ENCODE peak calls at places on chromosomes 6 and 20, in ten cellular contexts. One of them, this sample, is unnamed.
A peak's percentile ranks its signal among the peaks of the same experiment; 100 is the strongest.

GRCh38 chr6:3569817-3570216 is 113.0 kb upstream of the SLC22A23 start:
- DNase-seq in astrocyte of the spinal cord: no peak
- DNase-seq in EL: no peak
- DNase-seq in fibroblast of lung: no peak
- DNase-seq in NCI-H2171 treated with DMSO at 0.1 percent for 48 hours: peak; percentile 94
- DNase-seq in aorta: no peak
- DNase-seq in HT-29: no peak
- DNase-seq in GM13977: no peak
- DNase-seq in CD8-positive, alpha-beta T cell: no peak
- DNase-seq in HCT116: no peak
- DNase-seq in this sample: no peak

GRCh38 chr6:25307805-25308494 is 28.8 kb downstream of the CARMIL1 start:
- DNase-seq in fibroblast of lung: no peak
- DNase-seq in HCT116: no peak
- DNase-seq in CD8-positive, alpha-beta T cell: no peak
- DNase-seq in astrocyte of the spinal cord: no peak
- DNase-seq in EL: no peak
- DNase-seq in HT-29: no peak
- DNase-seq in NCI-H2171 treated with DMSO at 0.1 percent for 48 hours: no peak
- DNase-seq in aorta: no peak
- DNase-seq in GM13977: no peak
- DNase-seq in this sample: no peak

GRCh38 chr20:1334761-1335160 is 5.8 kb upstream of the SDCBP2 start:
- DNase-seq in fibroblast of lung: no peak
- DNase-seq in astrocyte of the spinal cord: no peak
- DNase-seq in CD8-positive, alpha-beta T cell: no peak
- DNase-seq in GM13977: no peak
- DNase-seq in aorta: no peak
- DNase-seq in HCT116: peak; percentile 27
- DNase-seq in EL: no peak
- DNase-seq in HT-29: peak; percentile 36
- DNase-seq in NCI-H2171 treated with DMSO at 0.1 percent for 48 hours: no peak
- DNase-seq in this sample: no peak

GRCh38 chr6:33314943-33315752 is 1.3 kb upstream of the TAPBP start:
- DNase-seq in CD8-positive, alpha-beta T cell: no peak
- DNase-seq in GM13977: peak; percentile 7
- DNase-seq in EL: peak; percentile 32
- DNase-seq in fibroblast of lung: no peak
- DNase-seq in astrocyte of the spinal cord: peak; percentile 3
- DNase-seq in HT-29: peak; percentile 76
- DNase-seq in NCI-H2171 treated with DMSO at 0.1 percent for 48 hours: no peak
- DNase-seq in HCT116: no peak
- DNase-seq in aorta: peak; percentile 84
- DNase-seq in this sample: no peak

GRCh38 chr6:83459663-83460062 is 28.8 kb upstream of the ME1 start:
- DNase-seq in aorta: no peak
- DNase-seq in fibroblast of lung: no peak
- DNase-seq in GM13977: no peak
- DNase-seq in CD8-positive, alpha-beta T cell: no peak
- DNase-seq in HT-29: peak; percentile 39
- DNase-seq in astrocyte of the spinal cord: no peak
- DNase-seq in HCT116: no peak
- DNase-seq in NCI-H2171 treated with DMSO at 0.1 percent for 48 hours: no peak
- DNase-seq in EL: no peak
- DNase-seq in this sample: no peak

GRCh38 chr20:32909896-32910571 is 51.3 kb downstream of the EFCAB8 start:
- DNase-seq in EL: no peak
- DNase-seq in HCT116: no peak
- DNase-seq in HT-29: no peak
- DNase-seq in aorta: peak; percentile 63
- DNase-seq in NCI-H2171 treated with DMSO at 0.1 percent for 48 hours: no peak
- DNase-seq in astrocyte of the spinal cord: no peak
- DNase-seq in GM13977: no peak
- DNase-seq in fibroblast of lung: no peak
- DNase-seq in CD8-positive, alpha-beta T cell: no peak
- DNase-seq in this sample: no peak

GRCh38 chr6:24930386-24930785 is 5.4 kb downstream of the RIPOR2 start:
- DNase-seq in HT-29: no peak
- DNase-seq in EL: peak; percentile 65
- DNase-seq in GM13977: no peak
- DNase-seq in NCI-H2171 treated with DMSO at 0.1 percent for 48 hours: no peak
- DNase-seq in HCT116: no peak
- DNase-seq in CD8-positive, alpha-beta T cell: no peak
- DNase-seq in astrocyte of the spinal cord: peak; percentile 41
- DNase-seq in fibroblast of lung: peak; percentile 90
- DNase-seq in aorta: no peak
- DNase-seq in this sample: no peak

GRCh38 chr20:56200456-56200855 is 48.1 kb upstream of the MC3R start:
- DNase-seq in CD8-positive, alpha-beta T cell: no peak
- DNase-seq in EL: no peak
- DNase-seq in HCT116: peak; percentile 26
- DNase-seq in fibroblast of lung: no peak
- DNase-seq in HT-29: no peak
- DNase-seq in NCI-H2171 treated with DMSO at 0.1 percent for 48 hours: no peak
- DNase-seq in astrocyte of the spinal cord: no peak
- DNase-seq in GM13977: no peak
- DNase-seq in aorta: no peak
- DNase-seq in this sample: peak; percentile 6

GRCh38 chr6:102485480-102485879 is 1092.0 kb downstream of the GRIK2 start:
- DNase-seq in aorta: no peak
- DNase-seq in HT-29: no peak
- DNase-seq in astrocyte of the spinal cord: no peak
- DNase-seq in HCT116: no peak
- DNase-seq in NCI-H2171 treated with DMSO at 0.1 percent for 48 hours: no peak
- DNase-seq in GM13977: no peak
- DNase-seq in fibroblast of lung: no peak
- DNase-seq in EL: no peak
- DNase-seq in CD8-positive, alpha-beta T cell: no peak
- DNase-seq in this sample: no peak

GRCh38 chr6:33018904-33019303 is 9.5 kb upstream of the HLA-DOA start:
- DNase-seq in GM13977: peak; percentile 63
- DNase-seq in NCI-H2171 treated with DMSO at 0.1 percent for 48 hours: no peak
- DNase-seq in HCT116: no peak
- DNase-seq in aorta: no peak
- DNase-seq in HT-29: no peak
- DNase-seq in CD8-positive, alpha-beta T cell: no peak
- DNase-seq in EL: peak; percentile 39
- DNase-seq in fibroblast of lung: peak; percentile 33
- DNase-seq in astrocyte of the spinal cord: peak; percentile 4
- DNase-seq in this sample: no peak

GRCh38 chr20:35716330-35716729 is 17.1 kb downstream of the ROMO1 start:
- DNase-seq in GM13977: no peak
- DNase-seq in aorta: no peak
- DNase-seq in fibroblast of lung: no peak
- DNase-seq in HT-29: no peak
- DNase-seq in astrocyte of the spinal cord: no peak
- DNase-seq in HCT116: no peak
- DNase-seq in NCI-H2171 treated with DMSO at 0.1 percent for 48 hours: no peak
- DNase-seq in EL: no peak
- DNase-seq in CD8-positive, alpha-beta T cell: no peak
- DNase-seq in this sample: no peak

GRCh38 chr20:20358801-20359200 is 9.1 kb upstream of the INSM1 start:
- DNase-seq in astrocyte of the spinal cord: no peak
- DNase-seq in GM13977: no peak
- DNase-seq in fibroblast of lung: no peak
- DNase-seq in HT-29: no peak
- DNase-seq in NCI-H2171 treated with DMSO at 0.1 percent for 48 hours: peak; percentile 83
- DNase-seq in aorta: no peak
- DNase-seq in EL: no peak
- DNase-seq in HCT116: no peak
- DNase-seq in CD8-positive, alpha-beta T cell: no peak
- DNase-seq in this sample: no peak

GRCh38 chr6:15264902-15265761 is 19.3 kb downstream of the JARID2 start:
- DNase-seq in HT-29: no peak
- DNase-seq in CD8-positive, alpha-beta T cell: no peak
- DNase-seq in astrocyte of the spinal cord: peak; percentile 56
- DNase-seq in HCT116: no peak
- DNase-seq in aorta: no peak
- DNase-seq in GM13977: no peak
- DNase-seq in EL: peak; percentile 30
- DNase-seq in NCI-H2171 treated with DMSO at 0.1 percent for 48 hours: no peak
- DNase-seq in fibroblast of lung: peak; percentile 83
- DNase-seq in this sample: no peak